ENCODE peak calls at places on chromosome 6, in six cellular contexts. Z, H, O, X, U and L are unnamed samples.

GRCh38 chr6:37137881-37138568 is 31.9 kb upstream of the PIM1 start:
- DNase-seq in U (no peak), X (no peak), Z (peak; percentile 46), H (no peak), O (no peak), L (no peak)

GRCh38 chr6:27889628-27890315 is 22.4 kb downstream of the OR2B2 start:
- DNase-seq in X (no peak), U (no peak), H (no peak), Z (no peak), O (no peak), L (no peak)

GRCh38 chr6:111414373-111414772 is 68.6 kb downstream of the REV3L start:
- DNase-seq in U (no peak), O (no peak), Z (no peak), H (no peak), X (no peak), L (no peak)

GRCh38 chr6:55636406-55637102 is 57.6 kb upstream of the HMGCLL1 start:
- DNase-seq in U (no peak), H (no peak), O (no peak), X (peak; percentile 25), Z (peak; percentile 25), L (no peak)

GRCh38 chr6:84522135-84522535 is 242.3 kb downstream of the TBX18 start:
- DNase-seq in H (no peak), U (no peak), O (no peak), Z (peak; percentile 10), X (no peak), L (no peak)

GRCh38 chr6:47230579-47230978 is 79.1 kb downstream of the TNFRSF21 start:
- DNase-seq in U (no peak), X (no peak), O (no peak), H (no peak), Z (no peak), L (no peak)

GRCh38 chr6:157272372-157272771 is 50.9 kb downstream of the TMEM242 start:
- DNase-seq in U (no peak), Z (no peak), H (no peak), O (no peak), X (no peak), L (no peak)

GRCh38 chr6:39843305-39844020 is 51.3 kb downstream of the DAAM2 start:
- DNase-seq in U (no peak), O (no peak), Z (peak; percentile 5), H (no peak), X (no peak), L (no peak)

GRCh38 chr6:17015144-17015543 is 86.7 kb upstream of the STMND1 start:
- DNase-seq in O (no peak), H (no peak), X (no peak), U (no peak), Z (no peak), L (no peak)

GRCh38 chr6:116015983-116016382 is 44.7 kb downstream of the FRK start:
- DNase-seq in U (no peak), O (no peak), X (no peak), H (no peak), Z (no peak), L (no peak)

GRCh38 chr6:148868314-148868713 is 121.5 kb downstream of the UST start:
- DNase-seq in X (no peak), Z (no peak), O (no peak), H (no peak), U (no peak), L (no peak)

GRCh38 chr6:108455688-108456087 is 105.0 kb upstream of the FOXO3 start:
- DNase-seq in X (no peak), U (no peak), Z (no peak), O (no peak), H (no peak), L (no peak)

GRCh38 chr6:73695619-73696421 is at the start of gene CD109:
- DNase-seq in X (peak; percentile 70), H (no peak), O (peak; percentile 62), U (no peak), Z (peak; percentile 65), L (peak; percentile 67)

GRCh38 chr6:170440437-170440836 is 112.7 kb downstream of the PSMB1 start:
- DNase-seq in O (peak; percentile 43), H (no peak), X (no peak), Z (no peak), U (no peak), L (no peak)

GRCh38 chr6:135801755-135802154 is 49.7 kb upstream of the PDE7B start:
- DNase-seq in O (no peak), U (no peak), Z (no peak), H (no peak), X (no peak), L (no peak)

GRCh38 chr6:116398366-116399005 is 27.7 kb downstream of the DSE start:
- DNase-seq in H (no peak), O (no peak), U (no peak), Z (no peak), X (no peak), L (no peak)

GRCh38 chr6:20700375-20700774 is 166.1 kb downstream of the CDKAL1 start:
- DNase-seq in H (no peak), O (no peak), U (no peak), Z (no peak), X (no peak), L (no peak)

GRCh38 chr6:144469144-144469575 is 184.0 kb downstream of the UTRN start:
- DNase-seq in X (no peak), Z (no peak), O (no peak), U (no peak), H (no peak), L (no peak)

GRCh38 chr6:113103618-113104390 is 753.3 kb upstream of the MARCKS start:
- DNase-seq in H (no peak), X (no peak), U (no peak), Z (no peak), O (no peak), L (no peak)

GRCh38 chr6:80523029-80523428 is 416.6 kb downstream of the BCKDHB start:
- DNase-seq in X (no peak), H (no peak), Z (no peak), U (no peak), O (no peak), L (no peak)

GRCh38 chr6:32107447-32107846 is 1.7 kb downstream of the TNXB start:
- DNase-seq in O (peak; percentile 70), H (no peak), U (peak; percentile 52), X (no peak), Z (no peak), L (no peak)

GRCh38 chr6:169312658-169313346 is 59.2 kb upstream of the THBS2 start:
- DNase-seq in H (no peak), U (no peak), O (no peak), X (no peak), Z (no peak), L (no peak)

GRCh38 chr6:41548841-41549642 is 2.9 kb downstream of the FOXP4 start:
- DNase-seq in H (no peak), X (no peak), U (no peak), O (no peak), Z (no peak), L (no peak)

GRCh38 chr6:1144842-1145755 is 166.8 kb upstream of the FOXQ1 start:
- DNase-seq in H (no peak), Z (no peak), X (no peak), O (no peak), U (no peak), L (no peak)

GRCh38 chr6:150876598-150876997 is 11.1 kb downstream of the MTHFD1L start:
- DNase-seq in O (peak; percentile 79), H (peak; percentile 79), Z (no peak), X (no peak), U (no peak), L (no peak)

GRCh38 chr6:37174196-37174514 is 4.2 kb downstream of the PIM1 start:
- DNase-seq in U (no peak), Z (no peak), X (no peak), O (no peak), H (no peak), L (no peak)

GRCh38 chr6:121430514-121431460 is 4.7 kb upstream of the GJA1 start:
- DNase-seq in O (no peak), H (no peak), X (no peak), Z (peak; percentile 15), U (no peak), L (no peak)

GRCh38 chr6:4776967-4777925 is 1.0 kb downstream of the CDYL start:
- DNase-seq in X (peak; percentile 24), Z (no peak), O (peak; percentile 52), U (no peak), H (no peak), L (no peak)

GRCh38 chr6:53465732-53466131 is 79.2 kb downstream of the GCLC start:
- DNase-seq in X (no peak), H (peak; percentile 59), Z (no peak), U (no peak), O (no peak), L (no peak)

GRCh38 chr6:118744261-118744941 is 93.0 kb upstream of the CEP85L start:
- DNase-seq in H (no peak), X (no peak), Z (no peak), O (no peak), U (no peak), L (no peak)

GRCh38 chr6:34537922-34538550 is 18.1 kb downstream of the SPDEF start:
- DNase-seq in U (no peak), Z (no peak), H (no peak), O (no peak), X (no peak), L (no peak)
- H3K27ac ChIP-seq in U (no peak overlapping the region), Z (no peak overlapping the region), H (peak overlapping the region; percentile 25), O (no peak overlapping the region), X (no peak overlapping the region), L (no peak overlapping the region)

GRCh38 chr6:165988306-165988756 is 179.3 kb downstream of the TBXT start:
- DNase-seq in Z (no peak), X (no peak), O (no peak), H (no peak), U (no peak), L (no peak)
- H3K27ac ChIP-seq in Z (peak overlapping the region; percentile 95), X (no peak overlapping the region), O (no peak overlapping the region), H (no peak overlapping the region), U (peak overlapping the region; percentile 70), L (no peak overlapping the region)

DNA sequence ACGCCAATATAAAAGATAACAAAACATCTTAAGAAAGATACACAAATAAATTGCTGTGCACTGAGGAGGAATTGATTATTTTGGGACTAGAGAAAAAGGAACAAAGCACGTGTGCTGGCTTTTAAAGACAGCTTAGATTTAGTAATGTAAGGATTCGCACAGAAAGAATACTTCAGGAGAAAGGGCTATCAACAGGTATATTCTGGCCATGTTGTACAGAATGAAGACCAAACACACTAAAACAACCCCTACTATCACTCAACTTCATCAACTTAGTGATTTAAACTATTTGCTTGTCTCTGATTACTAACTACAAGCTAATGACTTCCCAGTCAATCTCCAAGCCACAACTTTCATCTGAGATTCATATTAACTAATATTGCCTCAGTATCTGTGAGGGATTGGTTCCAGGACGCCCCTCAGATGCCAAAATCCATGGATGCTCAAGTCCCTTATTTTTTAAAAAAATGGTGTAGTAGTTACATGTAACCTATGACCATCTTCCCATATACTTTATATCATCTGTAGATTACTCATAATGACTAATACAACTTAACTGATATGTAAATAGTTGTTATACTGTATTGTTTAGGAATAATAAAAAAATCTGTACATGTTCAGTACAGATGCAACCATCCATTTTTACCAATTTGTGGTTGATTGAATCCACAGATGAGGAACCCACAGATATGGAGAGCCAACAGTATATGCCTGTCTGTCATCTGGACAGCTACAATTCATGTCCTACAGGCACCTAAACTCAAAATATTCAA is 4.5 kb downstream of the DEK start:
- DNase-seq in X (no peak), U (no peak), H (no peak), Z (no peak), O (no peak), L (no peak)
- H3K27ac ChIP-seq in X (peak overlapping the region; percentile 64), U (no peak overlapping the region), H (no peak overlapping the region), Z (no peak overlapping the region), O (no peak overlapping the region), L (no peak overlapping the region)

GRCh38 chr6:14709900-14710299 is 536.0 kb upstream of the JARID2 start:
- DNase-seq in U (no peak), O (no peak), H (no peak), X (no peak), Z (no peak), L (no peak)
- H3K27ac ChIP-seq in U (no peak overlapping the region), O (no peak overlapping the region), H (no peak overlapping the region), X (peak overlapping the region; percentile 91), Z (no peak overlapping the region), L (no peak overlapping the region)